ENCODE peak calls at places on chromosome 1, in eight cellular contexts. I is tibial nerve; Z is psoas muscle; F is right atrium auricular region; Y is RWPE1; J is spleen; W is effector memory CD4-positive, alpha-beta T cell; H is A549. C is an unnamed sample.

GRCh38 chr1:115192200-115192767 is 103.0 kb upstream of the TSPAN2 start:
- DNase-seq in W (no peak), Y (no peak), I (no peak), H (no peak), Z (no peak), J (no peak), F (no peak), C (no peak)

GRCh38 chr1:203379831-203380230 is 28.9 kb upstream of the FMOD start:
- DNase-seq in Y (no peak), J (no peak), I (no peak), F (no peak), Z (no peak), W (no peak), H (no peak), C (no peak)

GRCh38 chr1:1003618-1004419 is 3.9 kb upstream of the HES4 start:
- DNase-seq in Y (no peak), I (no peak), F (no peak), Z (peak; percentile 46), H (no peak), W (no peak), J (peak; percentile 70), C (no peak)

GRCh38 chr1:220810179-220810653 is 23.5 kb downstream of the MTARC1 start:
- DNase-seq in Z (peak; percentile 87), H (peak; percentile 77), J (peak; percentile 94), F (peak; percentile 89), I (peak; percentile 73), Y (peak; percentile 64), W (peak; percentile 18), C (peak; percentile 89)

GRCh38 chr1:1020415-1021009 is 592 bp downstream of the AGRN start:
- DNase-seq in Y (peak; percentile 42), W (no peak), F (no peak), J (no peak), Z (no peak), I (no peak), H (no peak), C (no peak)

GRCh38 chr1:206041640-206042039 is 11.3 kb upstream of the RHEX start:
- DNase-seq in Z (no peak), H (no peak), W (no peak), J (peak; percentile 89), I (no peak), F (no peak), Y (peak; percentile 59), C (no peak)

GRCh38 chr1:7672864-7673263 is 98.2 kb upstream of the VAMP3 start:
- DNase-seq in Z (no peak), J (no peak), F (no peak), W (no peak), I (no peak), H (no peak), Y (no peak), C (no peak)

GRCh38 chr1:212062832-212063438 is 27.4 kb downstream of the DTL start:
- DNase-seq in H (peak; percentile 55), W (no peak), F (no peak), J (no peak), Z (no peak), I (no peak), Y (peak; percentile 43), C (no peak)

GRCh38 chr1:96660503-96660902 is 61.1 kb upstream of the PTBP2 start:
- DNase-seq in J (no peak), W (no peak), H (no peak), Z (no peak), Y (no peak), I (no peak), F (no peak), C (no peak)

GRCh38 chr1:235018161-235018560 is 110.5 kb downstream of the TOMM20 start:
- DNase-seq in J (no peak), Y (peak; percentile 86), Z (no peak), H (peak; percentile 78), F (no peak), W (no peak), I (no peak), C (no peak)

GRCh38 chr1:186842547-186842946 is 13.8 kb downstream of the PLA2G4A start:
- DNase-seq in Z (no peak), W (no peak), J (no peak), H (peak; percentile 33), F (no peak), Y (no peak), I (no peak), C (no peak)

GRCh38 chr1:186838380-186839076 is 9.8 kb downstream of the PLA2G4A start:
- DNase-seq in Z (no peak), H (no peak), J (no peak), W (no peak), F (no peak), Y (no peak), I (no peak), C (no peak)

GRCh38 chr1:186841599-186841998 is 12.8 kb downstream of the PLA2G4A start:
- DNase-seq in W (no peak), F (no peak), Y (no peak), Z (no peak), I (no peak), H (no peak), J (no peak), C (no peak)

GRCh38 chr1:186835448-186835847 is 6.7 kb downstream of the PLA2G4A start:
- DNase-seq in Y (no peak), H (no peak), J (no peak), I (no peak), F (no peak), Z (no peak), W (no peak), C (no peak)

GRCh38 chr1:186839077-186839400 is 10.3 kb downstream of the PLA2G4A start:
- DNase-seq in Z (no peak), W (no peak), H (no peak), Y (no peak), J (no peak), F (no peak), I (no peak), C (no peak)
- H3K27ac ChIP-seq in Z (no peak overlapping the region), W (no peak overlapping the region), H (peak overlapping the region; percentile 21), Y (no peak overlapping the region), J (peak overlapping the region; percentile 72), F (no peak overlapping the region), I (peak overlapping the region; percentile 29), C (no peak overlapping the region)

GRCh38 chr1:12339410-12339809 is 109.6 kb downstream of the VPS13D start:
- DNase-seq in H (no peak), I (no peak), Z (no peak), J (no peak), W (no peak), F (no peak), Y (no peak), C (no peak)

GRCh38 chr1:12338793-12339192 is 109.0 kb downstream of the VPS13D start:
- DNase-seq in J (no peak), F (no peak), Z (no peak), W (no peak), H (no peak), I (no peak), Y (no peak), C (no peak)

GRCh38 chr1:12341667-12342066 is 111.8 kb downstream of the VPS13D start:
- DNase-seq in Z (no peak), I (no peak), F (no peak), W (no peak), H (no peak), J (no peak), Y (no peak), C (no peak)

GRCh38 chr1:12338017-12338416 is 108.2 kb downstream of the VPS13D start:
- DNase-seq in H (no peak), W (no peak), F (no peak), I (no peak), Y (no peak), Z (no peak), J (no peak), C (no peak)

GRCh38 chr1:12339861-12340557 is 110.2 kb downstream of the VPS13D start:
- DNase-seq in Z (no peak), Y (no peak), I (no peak), J (no peak), W (no peak), F (no peak), H (no peak), C (no peak)
- H3K27ac ChIP-seq in Z (peak overlapping the region; percentile 44), Y (no peak overlapping the region), I (peak overlapping the region; percentile 78), J (no peak overlapping the region), W (no peak overlapping the region), F (peak overlapping the region; percentile 57), H (no peak overlapping the region), C (peak overlapping the region; percentile 70)

DNA sequence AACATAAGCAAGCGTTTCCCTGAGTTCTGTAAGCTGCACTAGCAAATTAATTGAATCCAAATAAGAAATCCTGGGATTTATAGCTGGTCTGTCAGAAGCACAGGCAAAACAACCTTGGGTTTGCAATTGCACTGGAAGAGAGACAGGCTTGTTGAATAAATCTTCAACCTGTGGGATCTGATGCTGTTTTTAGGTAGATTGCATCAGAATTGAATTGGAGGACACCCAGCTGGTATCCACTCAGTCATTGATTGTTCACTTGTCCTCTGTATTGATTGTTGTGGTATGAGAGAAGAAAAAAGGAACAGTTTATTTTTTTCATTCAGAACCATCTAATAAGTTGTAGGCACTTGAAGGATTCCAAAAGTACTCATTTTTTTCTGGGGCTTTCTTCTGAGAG is 497.4 kb downstream of the SIPA1L2 start:
- DNase-seq in I (no peak), Z (no peak), F (no peak), H (no peak), J (no peak), W (no peak), Y (no peak), C (no peak)
- H3K27ac ChIP-seq in I (no peak overlapping the region), Z (no peak overlapping the region), F (no peak overlapping the region), H (no peak overlapping the region), J (no peak overlapping the region), W (no peak overlapping the region), Y (no peak overlapping the region), C (no peak overlapping the region)

DNA sequence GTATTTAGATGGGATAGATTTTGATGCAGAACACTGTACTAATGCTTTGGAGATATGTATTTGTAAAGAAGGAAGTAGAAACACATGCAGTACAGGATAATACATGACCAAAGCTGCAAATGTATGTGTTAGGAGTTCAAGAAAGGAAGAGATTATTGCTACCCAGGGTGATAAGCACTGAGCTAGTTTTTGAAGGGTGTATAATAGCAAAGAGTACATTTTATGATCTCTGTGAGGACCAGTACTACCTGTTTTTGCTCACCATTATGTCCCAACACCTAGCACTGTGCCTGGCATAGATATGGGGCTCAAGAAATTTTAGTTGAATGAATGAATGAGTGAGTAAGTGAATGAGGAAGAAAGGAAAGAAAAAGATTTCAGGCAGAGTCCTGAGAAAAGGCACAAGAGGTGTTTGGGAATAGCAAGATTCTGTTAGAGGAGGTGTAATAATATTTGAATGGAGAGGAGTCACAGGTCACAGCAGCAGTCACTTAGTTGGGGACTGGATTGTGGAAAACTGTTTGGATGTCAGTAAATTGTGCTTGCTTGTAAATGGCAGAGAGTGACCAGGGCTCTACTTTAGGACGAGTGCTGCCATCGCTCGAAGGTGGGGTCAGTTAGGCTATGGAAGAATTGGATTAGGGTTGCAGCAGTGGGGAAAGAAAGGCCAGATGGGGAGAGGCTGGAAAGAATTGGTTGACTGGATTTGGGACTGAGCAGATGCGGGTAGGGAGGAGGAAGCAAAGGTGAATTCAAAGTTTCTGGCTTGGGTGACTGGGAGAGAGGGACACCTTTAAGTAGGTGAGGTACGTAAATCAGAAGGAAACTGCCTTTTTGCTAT is 9.2 kb downstream of the CDC14A start:
- DNase-seq in I (no peak), W (no peak), F (no peak), Z (no peak), J (no peak), Y (no peak), H (no peak), C (no peak)
- H3K27ac ChIP-seq in I (peak overlapping the region; percentile 76), W (no peak overlapping the region), F (no peak overlapping the region), Z (no peak overlapping the region), J (no peak overlapping the region), Y (no peak overlapping the region), H (no peak overlapping the region), C (no peak overlapping the region)